ENCODE peak calls at places on chromosomes 11 and 22, in six cellular contexts. R is spleen, L is transverse colon, O is stomach, P is upper lobe of left lung, A is HL-60. U is an unnamed sample.

GRCh38 chr22:31616315-31616980 is 45.6 kb downstream of the PISD start:
- DNase-seq in R (peak; percentile 85), L (no peak), O (no peak), P (peak; percentile 56), A (no peak), U (no peak)

GRCh38 chr22:31870890-31871289 is 73.4 kb upstream of the YWHAH start:
- DNase-seq in R (no peak), L (peak; percentile 19), O (no peak), P (no peak), A (peak; percentile 30), U (no peak)

GRCh38 chr22:41668971-41669911 is 19.4 kb downstream of the SNU13 start:
- DNase-seq in R (no peak), L (no peak), O (no peak), P (peak; percentile 20), A (no peak), U (no peak)

GRCh38 chr11:69402251-69402892 is 79.1 kb upstream of the LINC01488 start:
- DNase-seq in R (peak; percentile 44), L (no peak), O (no peak), P (no peak), A (no peak), U (no peak)

GRCh38 chr11:126833020-126833419 is 167.6 kb downstream of the KIRREL3 start:
- DNase-seq in R (no peak), L (no peak), O (no peak), P (no peak), A (no peak), U (no peak)

GRCh38 chr22:45883811-45884170 is 93.2 kb downstream of the WNT7B start:
- DNase-seq in R (no peak), L (no peak), O (no peak), P (peak; percentile 23), A (no peak), U (no peak)

GRCh38 chr11:86578727-86579405 is 93.5 kb downstream of the ME3 start:
- DNase-seq in R (no peak), L (no peak), O (no peak), P (no peak), A (no peak), U (peak; percentile 73)

GRCh38 chr11:16871368-16871767 is 132.9 kb downstream of the C11orf58 start:
- DNase-seq in R (no peak), L (no peak), O (no peak), P (no peak), A (no peak), U (no peak)

GRCh38 chr11:102456381-102456780 is 3.8 kb upstream of the TMEM123 start:
- DNase-seq in R (no peak), L (no peak), O (no peak), P (no peak), A (peak; percentile 81), U (peak; percentile 56)

GRCh38 chr11:19368726-19369364 is 128.1 kb upstream of the E2F8 start:
- DNase-seq in R (no peak), L (no peak), O (no peak), P (no peak), A (no peak), U (no peak)

GRCh38 chr11:38254849-38255248 is 1656.8 kb upstream of the RAG2 start:
- DNase-seq in R (no peak), L (no peak), O (no peak), P (no peak), A (no peak), U (no peak)

GRCh38 chr11:120857508-120857907 is 166.4 kb upstream of the TBCEL start:
- DNase-seq in R (no peak), L (no peak), O (no peak), P (no peak), A (no peak), U (no peak)

GRCh38 chr11:72578541-72578940 is 95.7 kb downstream of the PDE2A start:
- DNase-seq in R (peak; percentile 59), L (peak; percentile 0), O (no peak), P (no peak), A (no peak), U (no peak)

GRCh38 chr11:76740772-76741171 is 42.4 kb upstream of the TSKU start:
- DNase-seq in R (no peak), L (no peak), O (no peak), P (no peak), A (no peak), U (no peak)

GRCh38 chr22:28030442-28030841 is 111.4 kb upstream of the PITPNB start:
- DNase-seq in R (peak; percentile 33), L (no peak), O (no peak), P (no peak), A (no peak), U (no peak)

GRCh38 chr22:47872761-47873535 is 1110.5 kb downstream of the TBC1D22A start:
- DNase-seq in R (no peak), L (no peak), O (no peak), P (no peak), A (no peak), U (no peak)

DNA sequence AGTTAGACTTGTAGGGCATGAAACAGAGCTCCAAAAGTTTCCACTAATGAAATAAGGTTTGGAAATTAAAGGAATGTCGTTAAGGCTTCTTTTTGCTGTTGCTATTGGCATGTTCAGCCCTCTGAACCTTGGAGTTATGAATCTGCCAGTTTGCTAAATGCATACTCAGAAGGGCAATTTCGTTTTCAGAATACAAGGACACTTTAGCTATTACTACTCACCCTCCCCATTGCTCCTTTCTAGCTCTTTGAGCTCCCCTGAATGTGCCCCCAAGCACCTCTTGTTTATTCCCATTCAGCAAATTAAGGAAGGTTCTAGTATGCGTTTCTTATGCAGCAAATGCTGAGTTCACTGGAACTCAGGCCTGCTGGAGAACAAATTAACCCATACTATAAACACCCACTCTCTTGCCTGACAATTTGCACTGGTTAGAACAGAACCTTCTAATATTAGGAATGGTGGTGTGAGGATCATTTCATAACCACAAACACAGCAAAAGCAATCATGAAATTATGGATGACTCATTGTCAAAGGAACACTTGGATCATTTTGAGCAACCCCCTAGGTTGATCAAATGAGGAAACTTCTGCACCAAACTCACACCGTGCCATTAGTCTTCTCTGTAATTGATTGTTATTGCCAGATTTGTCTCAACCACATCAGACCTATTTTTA is 26.2 kb upstream of the LIN7C start:
- DNase-seq in R (no peak), L (no peak), O (no peak), P (no peak), A (no peak), U (no peak)
- TF ChIP-seq CTCF in R (no peak), L (no peak), O (no peak), P (no peak), A (no peak), U (no peak)

GRCh38 chr22:17954860-17955587 is 69.3 kb downstream of the MICAL3 start:
- DNase-seq in R (no peak), L (no peak), O (no peak), P (no peak), A (no peak), U (no peak)
- TF ChIP-seq POLR2AphosphoS5 in R (no peak), L (no peak), O (no peak), P (no peak), A (no peak), U (no peak)

GRCh38 chr11:112291191-112291590 is 30.5 kb upstream of the PLET1 start:
- DNase-seq in R (no peak), L (no peak), O (no peak), P (no peak), A (no peak), U (no peak)

GRCh38 chr11:112292188-112292587 is 31.5 kb upstream of the PLET1 start:
- DNase-seq in R (no peak), L (no peak), O (no peak), P (no peak), A (no peak), U (no peak)

GRCh38 chr11:112294688-112295340 is 34.2 kb upstream of the PLET1 start:
- DNase-seq in R (no peak), L (no peak), O (no peak), P (no peak), A (peak; percentile 62), U (no peak)

GRCh38 chr11:112292785-112293407 is 32.2 kb upstream of the PLET1 start:
- DNase-seq in R (no peak), L (no peak), O (peak; percentile 44), P (no peak), A (peak; percentile 38), U (peak; percentile 80)

DNA sequence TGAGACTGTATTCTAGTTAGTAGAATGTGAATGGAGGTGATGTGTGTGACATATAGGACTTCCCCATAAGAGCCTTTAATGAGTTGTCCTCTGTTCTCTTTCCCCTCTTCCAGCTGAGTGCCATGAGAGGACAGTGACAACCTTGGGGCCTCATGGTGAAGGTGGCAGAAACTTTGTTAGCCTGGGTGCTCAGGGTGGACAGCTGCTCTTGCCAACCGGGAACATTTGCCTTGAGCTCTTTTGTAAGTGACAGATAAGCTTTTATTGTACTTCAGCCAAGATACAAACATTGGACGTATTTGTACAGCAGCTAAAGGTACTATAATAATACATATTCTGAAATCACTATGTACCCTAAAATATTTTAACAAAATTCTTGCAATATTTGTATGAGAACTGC is 33.0 kb upstream of the PLET1 start:
- DNase-seq in R (no peak), L (no peak), O (peak; percentile 55), P (no peak), A (no peak), U (no peak)
- H3K27ac ChIP-seq in R (no peak overlapping the region), L (peak overlapping the region; percentile 79), O (peak overlapping the region; percentile 62), P (no peak overlapping the region), A (no peak overlapping the region), U (peak overlapping the region; percentile 40)

GRCh38 chr11:111926505-111927391 is 8.0 kb downstream of the C11orf52 start:
- DNase-seq in R (peak; percentile 99), L (peak; percentile 97), O (peak; percentile 97), P (peak; percentile 99), A (peak; percentile 89), U (peak; percentile 97)
- TF ChIP-seq CTCF in R (peak; percentile 39), L (peak; percentile 37), O (no peak), P (no peak), A (no peak), U (no peak)

DNA sequence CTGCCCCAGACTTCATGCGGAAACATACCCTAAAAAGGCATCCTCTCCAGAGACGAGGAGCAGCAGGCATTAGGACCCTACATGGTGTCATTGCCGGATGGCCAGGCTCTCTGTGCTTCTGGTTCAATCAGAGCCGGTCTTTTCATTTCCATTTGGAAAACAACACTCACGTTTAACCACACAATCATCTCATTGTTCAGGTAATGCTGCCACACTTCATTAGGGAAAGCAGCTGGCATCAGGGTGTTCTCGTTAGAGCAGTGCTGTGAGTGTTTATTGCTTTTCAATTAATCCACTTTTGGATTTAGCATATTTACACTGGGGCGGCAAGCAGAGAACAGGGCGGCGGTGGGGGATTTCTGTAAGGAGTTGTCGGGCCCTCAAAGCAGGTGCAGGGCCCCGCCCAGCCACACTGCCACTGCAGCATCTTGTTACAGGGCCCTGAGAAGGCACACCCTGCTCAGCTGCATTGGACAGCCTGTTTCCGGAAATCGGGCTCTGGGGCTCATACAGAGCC is 338.6 kb downstream of the SHANK2 start:
- DNase-seq in R (peak; percentile 50), L (peak; percentile 40), O (peak; percentile 40), P (peak; percentile 52), A (no peak), U (peak; percentile 18)
- TF ChIP-seq POLR2AphosphoS5 in R (no peak), L (no peak), O (no peak), P (no peak), A (no peak), U (no peak)